ENCODE peak calls at places on chromosomes 11 and 22, in six cellular contexts. One of them, this sample, is unnamed.

GRCh38 chr11:94768602-94769511 is 701 bp downstream of the AMOTL1 start:
- DNase-seq in cardiac fibroblast: peak
- DNase-seq in osteocyte: peak
- DNase-seq in stomach: peak
- DNase-seq in NCI-H2081: peak
- DNase-seq in WTC11: peak
- DNase-seq in this sample: no peak

GRCh38 chr11:83508804-83509203 is 222.6 kb upstream of the CCDC90B start:
- DNase-seq in stomach: no peak
- DNase-seq in osteocyte: no peak
- DNase-seq in NCI-H2081: peak
- DNase-seq in WTC11: no peak
- DNase-seq in cardiac fibroblast: no peak
- DNase-seq in this sample: no peak

GRCh38 chr11:64916040-64916847 is 765 bp downstream of the ATG2A start:
- DNase-seq in stomach: peak
- DNase-seq in NCI-H2081: peak
- DNase-seq in cardiac fibroblast: peak
- DNase-seq in osteocyte: no peak
- DNase-seq in WTC11: no peak
- DNase-seq in this sample: no peak

GRCh38 chr11:57940044-57940781 is 83.5 kb upstream of the OR9Q1 start:
- DNase-seq in stomach: no peak
- DNase-seq in osteocyte: no peak
- DNase-seq in NCI-H2081: no peak
- DNase-seq in WTC11: no peak
- DNase-seq in cardiac fibroblast: no peak
- DNase-seq in this sample: peak

GRCh38 chr11:8045839-8046238 is 35.2 kb upstream of the TUB start:
- DNase-seq in WTC11: no peak
- DNase-seq in NCI-H2081: no peak
- DNase-seq in cardiac fibroblast: no peak
- DNase-seq in stomach: no peak
- DNase-seq in osteocyte: no peak
- DNase-seq in this sample: no peak

GRCh38 chr11:128261011-128261421 is 326.3 kb downstream of the ETS1 start:
- DNase-seq in WTC11: no peak
- DNase-seq in NCI-H2081: no peak
- DNase-seq in cardiac fibroblast: no peak
- DNase-seq in stomach: no peak
- DNase-seq in osteocyte: no peak
- DNase-seq in this sample: no peak

GRCh38 chr11:69369945-69370344 is 76.0 kb downstream of the MYEOV start:
- DNase-seq in WTC11: no peak
- DNase-seq in cardiac fibroblast: no peak
- DNase-seq in osteocyte: no peak
- DNase-seq in stomach: no peak
- DNase-seq in NCI-H2081: no peak
- DNase-seq in this sample: peak

GRCh38 chr22:41535244-41535643 is 9.0 kb downstream of the POLR3H start:
- DNase-seq in NCI-H2081: no peak
- DNase-seq in cardiac fibroblast: peak
- DNase-seq in osteocyte: no peak
- DNase-seq in stomach: no peak
- DNase-seq in WTC11: peak
- DNase-seq in this sample: no peak

GRCh38 chr11:995752-996420 is 40.6 kb downstream of the MUC6 start:
- DNase-seq in NCI-H2081: peak
- DNase-seq in cardiac fibroblast: no peak
- DNase-seq in stomach: no peak
- DNase-seq in WTC11: no peak
- DNase-seq in osteocyte: no peak
- DNase-seq in this sample: no peak

GRCh38 chr11:104402812-104403521 is 239.0 kb upstream of the PDGFD start:
- DNase-seq in WTC11: no peak
- DNase-seq in cardiac fibroblast: no peak
- DNase-seq in osteocyte: no peak
- DNase-seq in NCI-H2081: no peak
- DNase-seq in stomach: no peak
- DNase-seq in this sample: no peak

GRCh38 chr22:31530816-31531180 is 34.5 kb downstream of the SFI1 start:
- DNase-seq in WTC11: no peak
- DNase-seq in stomach: no peak
- DNase-seq in cardiac fibroblast: peak
- DNase-seq in NCI-H2081: no peak
- DNase-seq in osteocyte: no peak
- DNase-seq in this sample: no peak

GRCh38 chr11:31799794-31800397 is 11.2 kb downstream of the PAX6 start:
- DNase-seq in cardiac fibroblast: no peak
- DNase-seq in NCI-H2081: no peak
- DNase-seq in stomach: no peak
- DNase-seq in osteocyte: no peak
- DNase-seq in WTC11: no peak
- DNase-seq in this sample: no peak

GRCh38 chr11:132245558-132246385 is 875.4 kb downstream of the NTM start:
- DNase-seq in NCI-H2081: no peak
- DNase-seq in cardiac fibroblast: no peak
- DNase-seq in osteocyte: no peak
- DNase-seq in stomach: no peak
- DNase-seq in WTC11: no peak
- DNase-seq in this sample: no peak

GRCh38 chr11:119509969-119510401 is 87.0 kb upstream of the THY1 start:
- DNase-seq in WTC11: no peak
- DNase-seq in NCI-H2081: no peak
- DNase-seq in cardiac fibroblast: peak
- DNase-seq in stomach: no peak
- DNase-seq in osteocyte: no peak
- DNase-seq in this sample: no peak

GRCh38 chr22:49297871-49298721 is 529.6 kb downstream of the BRD1 start:
- DNase-seq in osteocyte: peak
- DNase-seq in cardiac fibroblast: no peak
- DNase-seq in NCI-H2081: no peak
- DNase-seq in stomach: peak
- DNase-seq in WTC11: no peak
- DNase-seq in this sample: peak

GRCh38 chr11:69136471-69136870 is 19.3 kb upstream of the SMIM38 start:
- DNase-seq in osteocyte: no peak
- DNase-seq in NCI-H2081: no peak
- DNase-seq in WTC11: no peak
- DNase-seq in cardiac fibroblast: no peak
- DNase-seq in stomach: no peak
- DNase-seq in this sample: no peak

GRCh38 chr11:129279326-129280026 is 87.4 kb upstream of the ARHGAP32 start:
- DNase-seq in cardiac fibroblast: peak
- DNase-seq in NCI-H2081: peak
- DNase-seq in stomach: peak
- DNase-seq in osteocyte: peak
- DNase-seq in WTC11: peak
- DNase-seq in this sample: peak

GRCh38 chr11:121814962-121815361 is 301.1 kb downstream of the BLID start:
- DNase-seq in osteocyte: no peak
- DNase-seq in cardiac fibroblast: no peak
- DNase-seq in WTC11: no peak
- DNase-seq in stomach: no peak
- DNase-seq in NCI-H2081: no peak
- DNase-seq in this sample: no peak

GRCh38 chr11:77407613-77408012 is 66.3 kb downstream of the PAK1 start:
- DNase-seq in WTC11: no peak
- DNase-seq in osteocyte: no peak
- DNase-seq in cardiac fibroblast: peak
- DNase-seq in stomach: peak
- DNase-seq in NCI-H2081: peak
- DNase-seq in this sample: no peak

GRCh38 chr11:20093775-20094174 is 66.5 kb downstream of the DBX1 start:
- DNase-seq in NCI-H2081: no peak
- DNase-seq in cardiac fibroblast: peak
- DNase-seq in stomach: no peak
- DNase-seq in osteocyte: no peak
- DNase-seq in WTC11: no peak
- DNase-seq in this sample: no peak

GRCh38 chr22:35688913-35689675 is 28.6 kb upstream of the APOL5 start:
- DNase-seq in WTC11: no peak
- DNase-seq in stomach: no peak
- DNase-seq in cardiac fibroblast: no peak
- DNase-seq in osteocyte: peak
- DNase-seq in NCI-H2081: no peak
- DNase-seq in this sample: no peak

GRCh38 chr11:6705905-6706535 is 22.9 kb upstream of the MRPL17 start:
- DNase-seq in stomach: peak
- DNase-seq in cardiac fibroblast: peak
- DNase-seq in NCI-H2081: peak
- DNase-seq in WTC11: peak
- DNase-seq in osteocyte: no peak
- DNase-seq in this sample: no peak